ENCODE peak calls at places on chromosome 19, in eight cellular contexts. Q is mesenchymal stem cell; L is CD8-positive, alpha-beta memory T cell; X is aorta; S is body of pancreas; N is keratinocyte; A is SJCRH30; M is adrenal gland. U is an unnamed sample. For H3K4me1, the result is how much of the 10 kb centered on the place peaks cover.

GRCh38 chr19:3294080-3294850 is 69.8 kb downstream of the CELF5 start:
- DNase-seq in Q (no peak), L (no peak), X (no peak), S (no peak), N (no peak), A (no peak), M (no peak), U (no peak)

GRCh38 chr19:19554074-19555023 is 16.3 kb downstream of the CILP2 start:
- DNase-seq in Q (peak), L (peak), X (no peak), S (peak), N (no peak), A (peak), M (no peak), U (peak)

GRCh38 chr19:46447006-46447405 is 18.3 kb upstream of the PNMA8C start:
- DNase-seq in Q (no peak), L (no peak), X (no peak), S (no peak), N (no peak), A (no peak), M (no peak), U (no peak)

GRCh38 chr19:1567116-1567847 is 843 bp downstream of the MEX3D start:
- DNase-seq in Q (peak), L (no peak), X (peak), S (peak), N (no peak), A (no peak), M (no peak), U (peak)

GRCh38 chr19:8143041-8143440 is 6.4 kb downstream of the FBN3 start:
- DNase-seq in Q (no peak), L (no peak), X (no peak), S (no peak), N (no peak), A (no peak), M (no peak), U (no peak)

GRCh38 chr19:27734496-27735220 is 1478.3 kb downstream of the UQCRFS1 start:
- DNase-seq in Q (no peak), L (no peak), X (no peak), S (no peak), N (no peak), A (no peak), M (no peak), U (peak)

GRCh38 chr19:794989-795658 is 2.1 kb upstream of the PTBP1 start:
- DNase-seq in Q (no peak), L (peak), X (peak), S (no peak), N (no peak), A (no peak), M (peak), U (no peak)

GRCh38 chr19:13102416-13102665 is 317 bp downstream of the LYL1 start:
- DNase-seq in Q (peak), L (no peak), X (peak), S (no peak), N (no peak), A (no peak), M (no peak), U (no peak)

GRCh38 chr19:46606681-46607440 is 5.7 kb downstream of the CALM3 start:
- DNase-seq in Q (no peak), L (no peak), X (peak), S (no peak), N (no peak), A (no peak), M (no peak), U (no peak)

GRCh38 chr19:46475976-46476375 is 4.6 kb upstream of the PNMA8A start:
- DNase-seq in Q (no peak), L (no peak), X (peak), S (no peak), N (no peak), A (no peak), M (no peak), U (no peak)

GRCh38 chr19:45753548-45753947 is 15.5 kb downstream of the SIX5 start:
- DNase-seq in Q (no peak), L (no peak), X (no peak), S (peak), N (no peak), A (no peak), M (no peak), U (no peak)

GRCh38 chr19:7287716-7288115 is 6.5 kb downstream of the INSR start:
- DNase-seq in Q (peak), L (no peak), X (no peak), S (peak), N (no peak), A (peak), M (no peak), U (no peak)

GRCh38 chr19:43554317-43554895 is 20.9 kb downstream of the XRCC1 start:
- DNase-seq in Q (no peak), L (no peak), X (no peak), S (no peak), N (no peak), A (no peak), M (no peak), U (no peak)

GRCh38 chr19:8512115-8512967 is 1.6 kb downstream of the ZNF414 start:
- DNase-seq in Q (no peak), L (no peak), X (no peak), S (no peak), N (no peak), A (peak), M (no peak), U (no peak)

GRCh38 chr19:7533281-7533819 is 2.2 kb upstream of the PNPLA6 start:
- DNase-seq in Q (peak), L (no peak), X (peak), S (peak), N (no peak), A (peak), M (peak), U (no peak)

GRCh38 chr19:17402982-17403855 is 2.2 kb downstream of the BST2 start:
- DNase-seq in Q (peak), L (no peak), X (no peak), S (no peak), N (no peak), A (peak), M (peak), U (no peak)

GRCh38 chr19:1811942-1812425 is at the start of gene ATP8B3:
- DNase-seq in Q (no peak), L (peak), X (no peak), S (no peak), N (peak), A (no peak), M (no peak), U (no peak)

GRCh38 chr19:58054792-58055482 is 4.1 kb upstream of the ZNF135 start:
- DNase-seq in Q (no peak), L (no peak), X (peak), S (peak), N (no peak), A (peak), M (peak), U (peak)

GRCh38 chr19:37893845-37894575 is 12.4 kb downstream of the WDR87 start:
- DNase-seq in Q (no peak), L (no peak), X (no peak), S (no peak), N (no peak), A (no peak), M (no peak), U (no peak)

GRCh38 chr19:18494267-18494607 is 27.6 kb downstream of the ELL start:
- DNase-seq in Q (peak), L (no peak), X (no peak), S (no peak), N (no peak), A (no peak), M (no peak), U (peak)
- H3K4me1 ChIP-seq in Q (under half), L (half or more), X (under half), S (half or more), N (under half), A (under half), M (under half), U (under half)

GRCh38 chr19:34171539-34171876 is 796 bp upstream of the LSM14A start:
- DNase-seq in Q (peak), L (no peak), X (no peak), S (no peak), N (no peak), A (no peak), M (no peak), U (peak)

GRCh38 chr19:34173145-34173956 is 1.0 kb downstream of the LSM14A start:
- DNase-seq in Q (peak), L (no peak), X (peak), S (peak), N (no peak), A (peak), M (peak), U (peak)

GRCh38 chr19:34172661-34173144 is 399 bp downstream of the LSM14A start:
- DNase-seq in Q (no peak), L (no peak), X (no peak), S (peak), N (no peak), A (no peak), M (peak), U (no peak)

GRCh38 chr19:34176581-34176980 is 4.3 kb downstream of the LSM14A start:
- DNase-seq in Q (no peak), L (no peak), X (no peak), S (no peak), N (no peak), A (no peak), M (no peak), U (no peak)

GRCh38 chr19:34171877-34172660 is at the start of gene LSM14A:
- DNase-seq in Q (peak), L (peak), X (peak), S (peak), N (peak), A (peak), M (peak), U (peak)
- H3K4me1 ChIP-seq in Q (under half), L (under half), X (under half), S (under half), N (under half), A (under half), M (under half), U (under half)

DNA sequence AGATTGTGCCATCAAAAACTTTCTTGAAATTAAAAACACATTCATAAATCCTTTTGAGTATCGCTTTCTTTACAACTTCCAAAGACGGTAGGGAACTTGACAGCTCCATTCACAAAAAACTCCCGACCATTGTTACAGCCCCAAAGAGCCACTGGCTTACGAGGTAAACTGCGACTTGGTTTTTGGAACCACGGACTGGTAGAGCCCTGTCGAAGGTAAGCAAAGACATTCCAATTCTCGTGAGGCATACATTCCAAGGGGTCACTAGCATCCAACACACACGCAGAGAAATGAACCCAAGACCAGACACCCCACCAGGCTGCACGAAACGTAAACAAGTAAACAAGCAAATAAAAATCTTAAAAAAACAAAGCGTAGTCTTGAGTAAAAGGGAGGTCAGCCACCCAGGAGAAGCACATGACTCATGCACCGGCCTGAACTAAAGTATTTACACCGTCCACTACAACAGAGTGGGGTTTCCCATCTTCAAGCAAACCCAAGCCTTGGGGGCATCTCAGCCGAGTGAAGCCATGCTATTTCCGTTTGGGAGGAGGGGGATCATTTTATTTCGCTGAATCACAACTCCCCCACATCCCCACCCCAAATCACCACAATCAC is 1.4 kb downstream of the BRD4 start:
- DNase-seq in Q (peak), L (no peak), X (no peak), S (peak), N (no peak), A (peak), M (peak), U (peak)
- H3K4me1 ChIP-seq in Q (under half), L (under half), X (under half), S (half or more), N (under half), A (under half), M (half or more), U (under half)

GRCh38 chr19:55643733-55644116 is 276 bp downstream of the ZNF581 start:
- DNase-seq in Q (no peak), L (no peak), X (no peak), S (no peak), N (no peak), A (no peak), M (peak), U (no peak)
- H3K4me1 ChIP-seq in Q (under half), L (under half), X (under half), S (half or more), N (under half), A (under half), M (under half), U (under half)

DNA sequence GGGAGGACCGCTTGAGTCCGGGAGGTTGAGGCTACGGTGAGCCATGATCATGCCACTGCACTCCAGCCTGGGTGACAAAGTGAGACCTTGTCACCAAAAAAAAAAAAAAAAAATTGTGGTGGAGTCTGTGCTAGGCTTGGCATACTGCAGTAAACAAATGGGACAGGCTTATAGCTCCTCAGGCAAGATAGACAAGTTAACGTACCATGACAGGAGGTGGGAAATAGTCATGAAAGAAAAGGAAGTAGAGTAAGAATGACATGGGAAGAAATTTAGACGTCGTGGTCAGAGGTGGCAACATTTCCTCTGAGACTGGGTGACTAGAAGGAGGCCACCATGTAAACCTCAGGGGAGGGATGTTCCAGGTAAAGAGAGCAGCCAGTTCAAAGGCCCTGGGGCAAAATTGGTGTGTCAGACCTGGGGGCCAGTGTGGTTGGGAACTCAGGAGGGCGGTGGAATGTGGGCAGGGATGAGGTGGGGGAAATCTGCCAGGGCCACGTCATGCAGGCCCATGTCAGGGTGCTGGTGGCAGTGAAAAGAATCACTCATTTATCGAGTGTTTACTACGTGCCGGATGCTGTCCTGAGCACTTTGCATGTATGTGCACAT is 5.6 kb downstream of the SNRPA start:
- DNase-seq in Q (no peak), L (peak), X (no peak), S (no peak), N (peak), A (no peak), M (no peak), U (no peak)
- H3K4me1 ChIP-seq in Q (under half), L (under half), X (under half), S (under half), N (under half), A (under half), M (under half), U (under half)

DNA sequence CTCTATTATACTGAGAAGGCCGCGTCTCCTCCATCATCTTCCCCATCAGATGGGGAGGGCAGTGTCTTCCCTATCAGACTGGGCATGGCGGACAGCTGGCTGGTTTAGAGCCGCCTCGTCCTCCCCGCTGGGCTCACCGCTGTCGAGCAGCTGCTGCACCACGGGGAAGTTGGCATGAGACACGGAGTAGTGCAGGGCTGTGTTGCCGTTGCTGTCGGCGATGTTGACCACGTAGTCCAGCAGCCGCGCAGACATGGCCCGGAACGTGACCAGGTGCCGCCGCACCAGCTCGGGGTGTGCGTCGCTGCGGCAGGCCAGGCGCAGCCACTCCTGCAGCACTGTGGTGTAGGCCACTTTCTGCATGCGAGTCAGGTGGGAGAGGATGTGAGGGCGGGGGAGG is 18.8 kb upstream of the SPC24 start:
- DNase-seq in Q (no peak), L (no peak), X (no peak), S (no peak), N (no peak), A (no peak), M (no peak), U (no peak)
- H3K4me1 ChIP-seq in Q (under half), L (under half), X (under half), S (under half), N (under half), A (under half), M (under half), U (under half)

U was measured in astrocyte.